ENCODE peak calls at places on chromosome 22, in four cellular contexts. Z is caudate nucleus, K is KG1, S is pons. J is an unnamed sample.

GRCh38 chr22:19631899-19632670 is 82.2 kb upstream of the SEPTIN5 start:
- DNase-seq in Z (no peak), K (no peak), S (no peak), J (no peak)

GRCh38 chr22:48706934-48707748 is 1120.5 kb downstream of the BRD1 start:
- DNase-seq in Z (no peak), K (no peak), S (no peak), J (no peak)

GRCh38 chr22:19806213-19807160 is 45.9 kb downstream of the TBX1 start:
- DNase-seq in Z (no peak), K (no peak), S (no peak), J (no peak)

GRCh38 chr22:49650336-49651241 is 177.1 kb downstream of the BRD1 start:
- DNase-seq in Z (no peak), K (no peak), S (no peak), J (no peak)

GRCh38 chr22:48868554-48868953 is 959.1 kb downstream of the BRD1 start:
- DNase-seq in Z (no peak), K (no peak), S (no peak), J (no peak)

GRCh38 chr22:29633514-29634312 is 30.3 kb downstream of the NF2 start:
- DNase-seq in Z (no peak), K (no peak), S (no peak), J (no peak)

GRCh38 chr22:25627271-25627848 is 62.9 kb downstream of the GRK3 start:
- DNase-seq in Z (no peak), K (no peak), S (peak), J (no peak)

GRCh38 chr22:44925465-44926123 is 84.2 kb downstream of the PHF21B start:
- DNase-seq in Z (no peak), K (no peak), S (no peak), J (no peak)

GRCh38 chr22:33766056-33766455 is 154.2 kb downstream of the LARGE1 start:
- DNase-seq in Z (no peak), K (no peak), S (no peak), J (no peak)

GRCh38 chr22:45083659-45084305 is 74.0 kb upstream of the PHF21B start:
- DNase-seq in Z (no peak), K (no peak), S (no peak), J (no peak)

GRCh38 chr22:49728566-49729271 is 99.0 kb downstream of the BRD1 start:
- DNase-seq in Z (no peak), K (no peak), S (no peak), J (no peak)

GRCh38 chr22:23256986-23257888 is 76.9 kb downstream of the BCR start:
- DNase-seq in Z (no peak), K (no peak), S (no peak), J (no peak)

GRCh38 chr22:28711820-28712777 is 29.5 kb downstream of the CHEK2 start:
- DNase-seq in Z (no peak), K (no peak), S (no peak), J (no peak)

GRCh38 chr22:36334838-36335603 is 52.7 kb downstream of the MYH9 start:
- DNase-seq in Z (peak), K (no peak), S (peak), J (no peak)

J was measured in pulmonary artery endothelial cell.